ENCODE peak calls at places on chromosomes 11 and 22, in ten cellular contexts. Q is pancreas; D is CD4-positive, alpha-beta T cell; B is right lobe of liver; W is psoas muscle; A is RWPE2; J is CD8-positive, alpha-beta T cell; X is left lung; I is lower lobe of right lung; G is Panc1. R is an unnamed sample.

GRCh38 chr11:68677432-68677831 is 6.9 kb upstream of the GAL start:
- ATAC-seq in I (peak), A (peak), W (peak), X (peak), Q (peak), J (no peak), G (peak), B (peak), D (no peak), R (peak)

GRCh38 chr11:96211433-96211832 is 131.6 kb downstream of the MAML2 start:
- ATAC-seq in A (no peak), Q (no peak), X (no peak), J (peak), I (no peak), W (no peak), B (no peak), G (no peak), D (peak), R (no peak)

GRCh38 chr11:128323381-128323780 is 264.0 kb downstream of the ETS1 start:
- ATAC-seq in X (peak), G (no peak), B (peak), J (no peak), I (peak), D (peak), Q (peak), A (no peak), W (no peak), R (no peak)

GRCh38 chr11:114125959-114126358 is 66.4 kb downstream of the ZBTB16 start:
- ATAC-seq in B (no peak), I (no peak), Q (no peak), J (no peak), X (no peak), A (no peak), W (no peak), D (no peak), G (no peak), R (no peak)

GRCh38 chr11:113202431-113202830 is 112.0 kb upstream of the TTC12 start:
- ATAC-seq in B (no peak), G (no peak), A (peak), X (peak), I (no peak), W (no peak), D (no peak), Q (no peak), J (no peak), R (no peak)

GRCh38 chr22:23090079-23090835 is 19.9 kb downstream of the GNAZ start:
- ATAC-seq in B (no peak), G (peak), D (no peak), W (no peak), J (no peak), A (peak), I (no peak), Q (no peak), X (no peak), R (no peak)

GRCh38 chr11:124882339-124883071 is 15.2 kb downstream of the ROBO4 start:
- ATAC-seq in G (no peak), I (no peak), J (no peak), D (no peak), X (no peak), W (no peak), B (peak), Q (peak), A (no peak), R (peak)

GRCh38 chr11:88544656-88545280 is 207.2 kb upstream of the CTSC start:
- ATAC-seq in X (no peak), W (no peak), A (no peak), G (peak), Q (no peak), J (no peak), B (no peak), D (no peak), I (no peak), R (no peak)

GRCh38 chr11:133928628-133929059 is 28.1 kb downstream of the IGSF9B start:
- ATAC-seq in W (no peak), G (no peak), B (no peak), A (peak), I (no peak), D (peak), J (peak), Q (peak), X (peak), R (no peak)

GRCh38 chr11:12133539-12134238 is 23.3 kb downstream of the MICAL2 start:
- ATAC-seq in J (peak), G (no peak), W (no peak), X (no peak), Q (no peak), B (no peak), A (no peak), I (no peak), D (peak), R (no peak)

GRCh38 chr22:22698263-22698750 is 53.9 kb downstream of the GGTLC2 start:
- ATAC-seq in I (no peak), B (no peak), J (no peak), D (no peak), G (no peak), A (no peak), W (no peak), X (no peak), Q (no peak), R (no peak)

GRCh38 chr22:37138879-37139561 is 10.7 kb downstream of the IL2RB start:
- ATAC-seq in B (no peak), Q (no peak), X (no peak), D (no peak), J (no peak), A (no peak), W (no peak), I (no peak), G (no peak), R (no peak)

GRCh38 chr22:37135023-37135422 is 14.7 kb downstream of the IL2RB start:
- ATAC-seq in D (no peak), X (no peak), A (no peak), B (no peak), Q (no peak), G (no peak), W (no peak), J (no peak), I (no peak), R (no peak)

GRCh38 chr22:37137903-37138665 is 11.6 kb downstream of the IL2RB start:
- ATAC-seq in Q (no peak), I (no peak), W (no peak), D (no peak), X (no peak), J (no peak), A (no peak), G (no peak), B (no peak), R (no peak)

GRCh38 chr22:37139762-37140161 is 10.0 kb downstream of the IL2RB start:
- ATAC-seq in X (no peak), Q (no peak), W (no peak), J (no peak), G (no peak), I (no peak), B (no peak), A (no peak), D (no peak), R (no peak)

GRCh38 chr22:37137131-37137530 is 12.6 kb downstream of the IL2RB start:
- ATAC-seq in Q (no peak), X (no peak), I (no peak), D (no peak), B (no peak), J (no peak), G (no peak), W (no peak), A (no peak), R (no peak)
- TF ChIP-seq CTCF in Q (no peak), X (no peak), I (no peak), D (no peak), B (no peak), J (no peak), G (no peak), W (no peak), A (no peak), R (no peak)

GRCh38 chr11:33248416-33248957 is 8.7 kb upstream of the HIPK3 start:
- ATAC-seq in D (no peak), B (no peak), W (no peak), J (no peak), I (no peak), A (peak), X (no peak), Q (peak), G (no peak), R (peak)
- H3K27ac ChIP-seq in D (no peak), B (no peak), W (no peak), J (no peak), I (no peak), A (no peak), X (no peak), Q (no peak), G (no peak), R (peak)

DNA sequence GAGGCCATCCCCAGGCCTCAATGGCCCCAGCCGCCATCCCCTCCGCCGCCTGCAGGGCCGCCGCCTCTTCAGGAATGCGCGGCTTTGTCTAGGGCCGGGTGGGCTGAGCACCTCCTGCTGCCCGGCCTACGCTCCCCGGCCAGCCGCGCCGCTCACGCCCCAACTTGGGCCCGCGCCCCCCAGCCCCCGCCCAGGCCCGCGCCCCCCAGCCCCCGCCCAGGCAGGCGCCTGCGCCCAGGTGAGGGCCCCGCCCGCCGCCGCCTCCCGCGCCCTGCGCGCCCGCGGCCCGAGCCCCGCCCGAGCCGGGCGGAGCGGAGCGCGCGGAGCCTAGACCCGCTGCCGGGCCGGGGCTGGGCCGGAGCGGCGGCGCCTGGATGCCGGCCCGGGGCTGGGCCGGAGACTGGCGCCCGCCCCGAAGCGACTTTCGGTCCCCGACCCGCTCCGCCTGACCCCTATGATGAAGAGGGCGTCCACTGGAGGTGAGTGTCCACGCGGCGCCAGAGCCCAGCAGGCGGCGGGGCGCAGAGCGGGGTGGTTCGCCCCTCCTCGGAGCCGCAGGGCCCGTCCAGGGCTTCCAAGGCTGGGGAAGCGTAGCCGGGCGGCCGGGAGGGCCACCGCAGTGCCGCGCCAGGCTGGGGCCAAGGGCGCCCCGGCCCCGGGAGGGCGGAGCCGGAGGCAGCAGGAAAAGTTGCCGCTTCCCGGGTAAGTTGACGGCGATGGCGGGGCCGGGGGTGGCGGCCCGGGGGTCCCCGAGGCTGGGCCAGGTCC is 34.3 kb upstream of the PRODH start:
- ATAC-seq in G (peak), D (no peak), I (peak), W (no peak), A (peak), J (peak), B (peak), Q (peak), X (peak), R (peak)
- TF ChIP-seq CTCF in G (no peak), D (no peak), I (no peak), W (no peak), A (no peak), J (no peak), B (no peak), Q (no peak), X (no peak), R (no peak)

DNA sequence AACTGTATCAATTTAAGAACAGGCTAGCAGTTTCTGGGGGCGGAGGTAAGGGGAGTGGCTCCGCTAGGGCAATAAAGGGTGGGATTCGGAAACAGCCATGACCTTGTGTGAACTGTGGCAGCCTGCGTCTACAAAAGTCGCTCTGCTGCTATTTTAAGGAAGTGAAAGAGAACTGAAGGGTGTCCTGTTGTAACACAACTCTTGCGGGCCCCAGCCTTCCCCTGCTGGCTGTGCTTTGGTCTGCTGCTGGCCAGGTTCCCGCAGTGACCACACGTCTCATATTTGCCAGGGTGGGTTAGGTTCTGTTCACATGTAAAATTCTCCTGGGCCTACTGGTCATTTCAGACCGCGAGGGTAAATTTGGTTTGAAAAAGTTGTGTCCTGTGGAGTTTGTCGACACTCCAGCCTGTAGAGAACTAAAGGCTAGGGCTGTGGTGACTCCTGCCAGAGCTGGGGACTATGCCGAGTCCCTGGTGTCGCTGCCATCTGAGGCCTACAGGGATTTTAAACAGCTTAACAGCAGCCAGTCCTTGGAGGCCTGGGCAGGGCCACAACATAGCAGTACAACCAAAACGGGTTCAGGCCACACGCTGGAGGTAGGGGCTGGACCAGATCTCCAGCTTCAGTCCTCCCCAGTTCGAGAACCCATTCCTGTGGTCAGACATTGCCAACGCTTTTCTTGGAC is 1.1 kb upstream of the PPFIBP2 start:
- ATAC-seq in B (peak), G (peak), D (peak), W (peak), I (peak), X (peak), A (no peak), Q (peak), J (peak), R (peak)
- H3K27ac ChIP-seq in B (peak), G (peak), D (peak), W (peak), I (peak), X (peak), A (no peak), Q (peak), J (peak), R (peak)

GRCh38 chr22:27990879-27991278 is 71.8 kb upstream of the PITPNB start:
- ATAC-seq in D (no peak), J (no peak), G (peak), X (peak), Q (peak), W (peak), I (peak), B (peak), A (no peak), R (peak)
- TF ChIP-seq CTCF in D (no peak), J (no peak), G (no peak), X (peak), Q (no peak), W (peak), I (peak), B (peak), A (peak), R (peak)

DNA sequence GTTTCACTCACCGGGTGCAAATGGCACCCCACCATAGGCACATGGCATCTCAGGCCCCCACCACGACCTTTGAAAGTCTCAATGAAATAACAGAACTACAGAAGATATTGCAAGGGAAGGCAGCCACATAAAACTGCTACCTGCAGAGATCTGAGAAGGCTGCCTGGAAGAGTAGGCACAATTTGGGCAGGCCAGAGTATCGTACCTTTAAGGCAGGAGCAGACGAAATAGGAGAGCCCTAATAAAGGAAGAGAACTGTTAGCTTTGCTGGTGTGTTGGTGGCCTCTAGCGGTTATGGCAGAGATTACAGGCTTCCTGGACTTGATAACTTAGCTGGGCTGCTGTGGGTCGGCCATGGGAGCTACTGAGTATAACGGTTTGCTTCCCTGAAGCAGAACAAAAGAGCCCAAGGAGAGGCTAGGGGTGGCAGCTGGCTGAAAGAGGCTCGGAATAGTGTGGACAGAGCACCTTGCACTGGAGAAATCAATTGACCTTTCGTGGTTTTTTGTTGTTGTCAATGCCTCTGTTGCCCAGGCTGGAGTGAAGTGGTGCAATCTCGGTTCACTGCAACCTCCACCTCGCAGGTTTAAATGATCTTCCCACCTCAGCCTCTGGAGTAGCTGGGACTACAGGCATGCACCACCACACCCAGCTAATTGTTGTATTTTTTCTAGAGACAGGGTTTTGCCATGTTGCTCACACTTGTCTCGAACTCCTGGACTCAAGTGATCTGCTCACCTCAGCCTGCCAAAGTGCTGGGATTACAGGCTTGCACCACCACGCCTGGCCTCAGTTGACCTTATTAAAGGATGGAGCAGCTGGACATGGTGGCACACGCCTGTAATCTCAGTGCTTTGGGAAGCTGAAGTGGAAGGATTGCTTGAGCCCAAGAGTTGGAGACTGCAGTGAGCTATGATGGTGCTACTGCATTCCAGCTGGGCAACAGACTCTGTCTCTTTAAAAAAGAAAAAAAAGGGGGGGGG is 4.8 kb downstream of the SDF2L1 start:
- ATAC-seq in J (peak), A (peak), X (peak), B (peak), Q (peak), W (peak), G (peak), I (peak), D (peak), R (no peak)
- H3K27ac ChIP-seq in J (no peak), A (no peak), X (no peak), B (no peak), Q (no peak), W (no peak), G (no peak), I (no peak), D (no peak), R (no peak)

GRCh38 chr11:30916764-30917163 is 330.6 kb upstream of the MPPED2 start:
- ATAC-seq in W (no peak), Q (no peak), G (no peak), I (no peak), B (no peak), D (no peak), A (no peak), J (no peak), X (no peak), R (no peak)

GRCh38 chr11:30917859-30918478 is 331.8 kb upstream of the MPPED2 start:
- ATAC-seq in A (peak), Q (peak), G (peak), J (no peak), D (no peak), W (no peak), I (no peak), B (peak), X (peak), R (peak)

GRCh38 chr11:30919389-30920172 is 333.4 kb upstream of the MPPED2 start:
- ATAC-seq in D (no peak), I (peak), J (no peak), B (peak), X (peak), A (no peak), W (no peak), Q (peak), G (no peak), R (no peak)

GRCh38 chr11:30911247-30911646 is 325.1 kb upstream of the MPPED2 start:
- ATAC-seq in D (no peak), A (no peak), X (no peak), J (no peak), W (no peak), Q (no peak), G (no peak), B (no peak), I (no peak), R (no peak)

GRCh38 chr11:30914143-30914762 is 328.1 kb upstream of the MPPED2 start:
- ATAC-seq in G (no peak), B (peak), I (peak), W (no peak), Q (peak), X (peak), J (no peak), A (peak), D (no peak), R (no peak)
- TF ChIP-seq CTCF in G (peak), B (peak), I (peak), W (peak), Q (no peak), X (no peak), J (no peak), A (peak), D (no peak), R (peak)

DNA sequence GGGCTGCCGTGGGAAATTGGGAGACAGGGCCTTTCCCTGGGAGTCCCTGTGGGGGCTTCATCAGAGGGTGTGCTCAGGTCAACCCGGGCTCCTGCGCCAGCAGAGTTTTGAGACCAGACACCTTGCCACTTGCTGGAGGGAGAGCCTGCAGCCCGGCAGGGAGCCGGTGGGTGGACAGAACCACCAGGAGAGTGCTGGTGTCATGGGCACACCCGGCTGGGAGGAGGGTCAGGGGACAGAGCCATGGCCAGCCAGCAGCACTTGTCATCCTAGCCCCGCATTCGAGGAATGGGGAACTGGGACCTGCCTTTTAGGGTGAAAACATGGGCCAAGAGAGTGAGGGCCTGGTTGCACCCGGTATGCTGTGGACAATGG is 209.3 kb downstream of the TBC1D22A start:
- ATAC-seq in D (no peak), A (no peak), X (no peak), W (no peak), I (no peak), G (no peak), Q (no peak), B (no peak), J (no peak), R (no peak)
- H3K27ac ChIP-seq in D (no peak), A (no peak), X (peak), W (peak), I (peak), G (no peak), Q (peak), B (peak), J (no peak), R (peak)

GRCh38 chr11:65558002-65558784 is at the start of gene LTBP3:
- ATAC-seq in B (peak), I (peak), W (peak), A (peak), J (peak), Q (peak), X (peak), D (peak), G (peak), R (peak)
- TF ChIP-seq CTCF in B (no peak), I (no peak), W (no peak), A (no peak), J (no peak), Q (no peak), X (no peak), D (no peak), G (no peak), R (peak)